ENCODE peak calls at places on chromosome X, in eight cellular contexts. F is psoas muscle, O is lower lobe of right lung, Y is GM23338, Q is sigmoid colon, X is dorsolateral prefrontal cortex, D is fibroblast of lung, C is endodermal cell. E is an unnamed sample.

GRCh38 chrX:455673-456072 is 69.0 kb upstream of the PPP2R3B start:
- DNase-seq in F (no peak), O (peak; percentile 20), Y (no peak), Q (peak; percentile 30), X (no peak), D (no peak), C (no peak), E (no peak)

GRCh38 chrX:77679145-77679544 is 106.9 kb downstream of the ATRX start:
- DNase-seq in F (no peak), O (no peak), Y (no peak), Q (no peak), X (no peak), D (no peak), C (no peak), E (no peak)

GRCh38 chrX:97854071-97854470 is 970.4 kb downstream of the RPA4 start:
- DNase-seq in F (no peak), O (no peak), Y (no peak), Q (no peak), X (no peak), D (no peak), C (no peak), E (no peak)

GRCh38 chrX:134004038-134004437 is 18.6 kb upstream of the GPC3 start:
- DNase-seq in F (no peak), O (no peak), Y (no peak), Q (no peak), X (no peak), D (peak; percentile 28), C (no peak), E (no peak)

GRCh38 chrX:38192007-38192625 is 28.6 kb downstream of the SRPX start:
- DNase-seq in F (no peak), O (no peak), Y (peak; percentile 29), Q (no peak), X (no peak), D (peak; percentile 22), C (peak; percentile 65), E (no peak)

GRCh38 chrX:18252644-18253359 is 32.1 kb upstream of the BEND2 start:
- DNase-seq in F (no peak), O (no peak), Y (peak; percentile 45), Q (no peak), X (no peak), D (no peak), C (no peak), E (no peak)

GRCh38 chrX:106481341-106481740 is 130.4 kb upstream of the RADX start:
- DNase-seq in F (no peak), O (no peak), Y (peak; percentile 67), Q (no peak), X (no peak), D (peak; percentile 28), C (peak; percentile 79), E (no peak)

GRCh38 chrX:141180851-141181250 is 3.9 kb upstream of the LDOC1 start:
- DNase-seq in F (no peak), O (no peak), Y (no peak), Q (no peak), X (no peak), D (no peak), C (no peak), E (no peak)

GRCh38 chrX:55312655-55313054 is 47.9 kb upstream of the PAGE3 start:
- DNase-seq in F (no peak), O (no peak), Y (no peak), Q (no peak), X (no peak), D (no peak), C (no peak), E (no peak)

GRCh38 chrX:16368696-16369095 is 201.4 kb downstream of the MAGEB17 start:
- DNase-seq in F (no peak), O (no peak), Y (no peak), Q (no peak), X (no peak), D (peak; percentile 35), C (no peak), E (no peak)

GRCh38 chrX:101708180-101708579 is 48.5 kb upstream of the ARMCX2 start:
- DNase-seq in F (no peak), O (no peak), Y (no peak), Q (no peak), X (no peak), D (no peak), C (no peak), E (no peak)

GRCh38 chrX:93695981-93696380 is 22.0 kb downstream of the FAM133A start:
- DNase-seq in F (no peak), O (no peak), Y (peak; percentile 1), Q (no peak), X (no peak), D (no peak), C (no peak), E (no peak)

GRCh38 chrX:151710457-151710856 is 5.4 kb upstream of the FATE1 start:
- DNase-seq in F (no peak), O (no peak), Y (no peak), Q (no peak), X (no peak), D (no peak), C (no peak), E (no peak)

GRCh38 chrX:144716187-144716586 is 531.1 kb upstream of the SPANXN1 start:
- DNase-seq in F (no peak), O (no peak), Y (no peak), Q (no peak), X (no peak), D (no peak), C (no peak), E (no peak)

GRCh38 chrX:48709522-48710117 is 13.1 kb downstream of the SUV39H1 start:
- DNase-seq in F (no peak), O (no peak), Y (no peak), Q (no peak), X (no peak), D (no peak), C (no peak), E (no peak)

GRCh38 chrX:48713847-48714246 is 17.3 kb downstream of the SUV39H1 start:
- DNase-seq in F (no peak), O (no peak), Y (no peak), Q (no peak), X (no peak), D (no peak), C (no peak), E (no peak)

GRCh38 chrX:48714573-48714972 is 18.0 kb downstream of the SUV39H1 start:
- DNase-seq in F (no peak), O (no peak), Y (no peak), Q (no peak), X (no peak), D (no peak), C (no peak), E (no peak)

GRCh38 chrX:48711162-48711928 is 14.8 kb downstream of the SUV39H1 start:
- DNase-seq in F (no peak), O (no peak), Y (no peak), Q (no peak), X (no peak), D (no peak), C (no peak), E (no peak)

GRCh38 chrX:48711929-48712505 is 15.5 kb downstream of the SUV39H1 start:
- DNase-seq in F (no peak), O (no peak), Y (no peak), Q (no peak), X (no peak), D (no peak), C (no peak), E (no peak)
- H3K4me3 ChIP-seq in F (peak overlapping the region; percentile 30), O (no peak overlapping the region), Y (no peak overlapping the region), Q (no peak overlapping the region), X (no peak overlapping the region), D (no peak overlapping the region), C (no peak overlapping the region), E (no peak overlapping the region)

GRCh38 chrX:24391362-24391761 is 30.9 kb downstream of the SUPT20HL1 start:
- DNase-seq in F (no peak), O (no peak), Y (no peak), Q (no peak), X (no peak), D (no peak), C (no peak), E (no peak)

GRCh38 chrX:24392709-24393108 is 32.3 kb downstream of the SUPT20HL1 start:
- DNase-seq in F (no peak), O (no peak), Y (no peak), Q (no peak), X (no peak), D (no peak), C (no peak), E (no peak)

GRCh38 chrX:24391843-24392242 is 31.4 kb downstream of the SUPT20HL1 start:
- DNase-seq in F (no peak), O (no peak), Y (no peak), Q (no peak), X (no peak), D (no peak), C (no peak), E (no peak)

DNA sequence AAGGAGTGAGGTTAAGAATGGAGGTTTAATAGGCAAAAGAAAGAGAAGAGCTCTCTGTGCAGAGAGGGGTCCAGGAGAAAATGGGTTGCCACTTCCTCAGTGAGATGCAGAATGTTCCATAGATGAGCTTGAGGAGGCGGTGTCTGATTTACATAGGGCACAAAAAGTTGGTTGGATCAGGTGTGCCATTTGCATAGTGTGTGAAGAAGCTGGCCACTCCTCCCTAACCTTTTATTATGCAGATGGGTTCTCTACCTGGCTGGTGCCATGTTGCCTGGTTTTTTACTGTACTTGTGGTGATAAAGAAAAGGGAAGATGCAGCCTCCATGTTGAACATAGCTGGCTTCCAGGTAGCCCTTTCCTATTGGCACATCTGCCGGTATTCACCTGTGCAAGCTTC is 27.3 kb downstream of the SUPT20HL1 start:
- DNase-seq in F (no peak), O (no peak), Y (peak; percentile 57), Q (no peak), X (no peak), D (no peak), C (no peak), E (no peak)
- TF ChIP-seq CTCF in F (no peak), O (no peak), Y (no peak), Q (no peak), X (no peak), D (no peak), C (no peak), E (no peak)

GRCh38 chrX:136589966-136590365 is 58.0 kb downstream of the VGLL1 start:
- DNase-seq in F (no peak), O (no peak), Y (no peak), Q (no peak), X (no peak), D (no peak), C (no peak), E (no peak)

GRCh38 chrX:136587532-136587931 is 55.5 kb downstream of the VGLL1 start:
- DNase-seq in F (no peak), O (no peak), Y (no peak), Q (no peak), X (no peak), D (no peak), C (no peak), E (no peak)

GRCh38 chrX:136585960-136586359 is 53.9 kb downstream of the VGLL1 start:
- DNase-seq in F (no peak), O (no peak), Y (peak; percentile 17), Q (no peak), X (no peak), D (no peak), C (no peak), E (no peak)

GRCh38 chrX:136586386-136586785 is 54.4 kb downstream of the VGLL1 start:
- DNase-seq in F (no peak), O (no peak), Y (no peak), Q (no peak), X (no peak), D (peak; percentile 18), C (no peak), E (no peak)

GRCh38 chrX:136588060-136588459 is 56.0 kb downstream of the VGLL1 start:
- DNase-seq in F (no peak), O (no peak), Y (no peak), Q (no peak), X (no peak), D (no peak), C (no peak), E (no peak)
- H3K27me3 ChIP-seq in F (no peaks in the 10 kb centered on the region), O (no peaks in the 10 kb centered on the region), Y (no peaks in the 10 kb centered on the region), Q (no peaks in the 10 kb centered on the region), X (peaks cover 20% of the 10 kb centered on the region), D (no peaks in the 10 kb centered on the region), C (no peaks in the 10 kb centered on the region), E (no peaks in the 10 kb centered on the region)

GRCh38 chrX:153727108-153727931 is 2.7 kb downstream of the ABCD1 start:
- DNase-seq in F (peak; percentile 67), O (peak; percentile 56), Y (no peak), Q (peak; percentile 89), X (peak; percentile 79), D (peak; percentile 24), C (peak; percentile 56), E (peak; percentile 52)
- H3K4me3 ChIP-seq in F (peak overlapping the region; percentile 64), O (peak overlapping the region; percentile 72), Y (no peak overlapping the region), Q (peak overlapping the region; percentile 78), X (peak overlapping the region; percentile 25), D (no peak overlapping the region), C (no peak overlapping the region), E (no peak overlapping the region)